ENCODE peak calls at places on chromosome 2, in eight cellular contexts. K is kidney tubule cell; L is ELF-1; E is tibial artery; Y is Caki2; F is glutamatergic neuron; O is CD8-positive, alpha-beta T cell; M is suprapubic skin. S is an unnamed sample.

GRCh38 chr2:109721117-109721504 is 73.0 kb upstream of the RGPD5 start:
- DNase-seq in F (no peak), O (no peak), L (no peak), Y (no peak), K (no peak), M (peak), E (no peak), S (no peak)

GRCh38 chr2:124048664-124049063 is 23.6 kb downstream of the CNTNAP5 start:
- DNase-seq in Y (no peak), E (no peak), K (no peak), M (no peak), F (no peak), O (no peak), L (no peak), S (no peak)

GRCh38 chr2:127986548-127987079 is 41.2 kb downstream of the SAP130 start:
- DNase-seq in Y (no peak), M (no peak), F (no peak), E (no peak), K (no peak), L (no peak), O (no peak), S (no peak)

GRCh38 chr2:181907005-181907549 is 15.5 kb downstream of the ITPRID2 start:
- DNase-seq in O (no peak), M (no peak), Y (no peak), E (no peak), L (no peak), K (no peak), F (no peak), S (no peak)

GRCh38 chr2:81786809-81787208 is 1482.3 kb upstream of the LRRTM1 start:
- DNase-seq in F (no peak), Y (no peak), E (no peak), O (no peak), K (no peak), L (no peak), M (no peak), S (no peak)

GRCh38 chr2:159064446-159065301 is 96.2 kb downstream of the TANC1 start:
- DNase-seq in M (no peak), L (peak), K (peak), Y (peak), O (no peak), F (no peak), E (no peak), S (no peak)

GRCh38 chr2:74690571-74690970 is 36.5 kb downstream of the SEMA4F start:
- DNase-seq in F (no peak), E (no peak), M (no peak), L (peak), O (no peak), K (peak), Y (peak), S (no peak)

GRCh38 chr2:190023860-190024259 is 38.7 kb downstream of the MSTN start:
- DNase-seq in Y (peak), M (no peak), L (peak), F (no peak), K (peak), O (no peak), E (no peak), S (peak)

GRCh38 chr2:232523682-232524597 is 2.0 kb upstream of the CHRND start:
- DNase-seq in K (peak), F (peak), L (peak), O (no peak), E (no peak), M (no peak), Y (peak), S (no peak)

GRCh38 chr2:128631698-128632490 is 313.2 kb upstream of the HS6ST1 start:
- DNase-seq in L (no peak), F (peak), Y (no peak), E (no peak), O (no peak), K (no peak), M (peak), S (no peak)

GRCh38 chr2:224875153-224875552 is 159.0 kb upstream of the CCDC195 start:
- DNase-seq in M (no peak), K (no peak), E (no peak), L (no peak), Y (no peak), F (no peak), O (no peak), S (no peak)

GRCh38 chr2:210442869-210443268 is 33.7 kb downstream of the LANCL1 start:
- DNase-seq in F (no peak), E (no peak), K (no peak), Y (no peak), L (no peak), O (no peak), M (no peak), S (no peak)

GRCh38 chr2:68458962-68459361 is 8.1 kb downstream of the FBXO48 start:
- DNase-seq in M (no peak), F (no peak), L (no peak), O (no peak), Y (no peak), E (no peak), K (no peak), S (no peak)

GRCh38 chr2:24919100-24919976 is 699 bp downstream of the ADCY3 start:
- DNase-seq in E (no peak), F (peak), L (peak), M (no peak), O (peak), Y (no peak), K (peak), S (peak)

GRCh38 chr2:51921076-51921475 is 889.1 kb upstream of the NRXN1 start:
- DNase-seq in M (no peak), Y (no peak), K (no peak), L (no peak), O (no peak), E (no peak), F (no peak), S (no peak)

GRCh38 chr2:33304032-33304864 is 172.2 kb upstream of the RASGRP3 start:
- DNase-seq in L (no peak), E (no peak), F (no peak), K (no peak), O (no peak), M (no peak), Y (no peak), S (no peak)

GRCh38 chr2:148201075-148202004 is 180.4 kb downstream of the MBD5 start:
- DNase-seq in K (peak), M (no peak), O (peak), F (peak), L (peak), E (no peak), Y (peak), S (peak)

GRCh38 chr2:241788572-241788971 is 11.9 kb downstream of the GAL3ST2 start:
- DNase-seq in Y (no peak), K (peak), E (no peak), O (no peak), F (no peak), M (no peak), L (no peak), S (peak)

GRCh38 chr2:29606105-29606871 is 315.1 kb downstream of the ALK start:
- DNase-seq in F (no peak), L (no peak), Y (no peak), M (no peak), E (no peak), K (peak), O (no peak), S (no peak)

GRCh38 chr2:18473241-18473841 is 87.1 kb downstream of the RDH14 start:
- DNase-seq in O (no peak), K (peak), L (no peak), Y (peak), E (peak), F (no peak), M (no peak), S (no peak)

GRCh38 chr2:138906549-138906948 is 126.4 kb upstream of the NXPH2 start:
- DNase-seq in L (no peak), K (no peak), O (no peak), Y (no peak), E (no peak), M (no peak), F (no peak), S (no peak)

GRCh38 chr2:27961997-27962396 is 71.5 kb downstream of the BABAM2 start:
- DNase-seq in K (peak), O (no peak), Y (no peak), L (no peak), E (no peak), M (no peak), F (no peak), S (no peak)

GRCh38 chr2:36373149-36373880 is 17.7 kb downstream of the CRIM1 start:
- DNase-seq in M (no peak), L (no peak), O (no peak), Y (peak), F (no peak), E (no peak), K (peak), S (no peak)

GRCh38 chr2:222000326-222000725 is 298.5 kb downstream of the PAX3 start:
- DNase-seq in M (no peak), K (peak), F (no peak), O (no peak), Y (peak), L (no peak), E (no peak), S (no peak)

GRCh38 chr2:106020821-106021316 is 173.2 kb downstream of the UXS1 start:
- DNase-seq in M (no peak), O (no peak), Y (no peak), L (no peak), F (no peak), E (no peak), K (no peak), S (no peak)

GRCh38 chr2:157587576-157587975 is 41.1 kb downstream of the ACVR1C start:
- DNase-seq in K (no peak), E (no peak), Y (no peak), F (no peak), L (no peak), O (no peak), M (no peak), S (no peak)

GRCh38 chr2:62854600-62855514 is 149.3 kb downstream of the EHBP1 start:
- DNase-seq in E (no peak), M (no peak), O (no peak), K (no peak), L (no peak), F (no peak), Y (no peak), S (no peak)

GRCh38 chr2:1664698-1665097 is 79.6 kb downstream of the PXDN start:
- DNase-seq in O (no peak), K (no peak), F (no peak), Y (no peak), E (peak), L (no peak), M (peak), S (no peak)

GRCh38 chr2:240077442-240077841 is 24.1 kb upstream of the OR6B3 start:
- DNase-seq in O (no peak), L (no peak), K (no peak), E (no peak), F (no peak), Y (no peak), M (no peak), S (no peak)

S was measured in GM06990.